ENCODE peak calls at places on chromosomes 12 and 14, in ten cellular contexts. L, A, F, H, Q, C, W, P, R and S are unnamed samples.

GRCh38 chr14:21526672-21527319 is 650 bp upstream of the SALL2 start:
- DNase-seq in L (no peak), A (no peak), F (no peak), H (no peak), Q (no peak), C (no peak), W (no peak), P (no peak), R (no peak), S (no peak)

GRCh38 chr12:131114942-131115584 is 161.4 kb downstream of the ADGRD1 start:
- DNase-seq in L (no peak), A (no peak), F (no peak), H (no peak), Q (peak), C (no peak), W (no peak), P (no peak), R (no peak), S (no peak)

GRCh38 chr14:29039171-29039570 is 272.6 kb downstream of the FOXG1 start:
- DNase-seq in L (no peak), A (no peak), F (no peak), H (no peak), Q (no peak), C (no peak), W (peak), P (no peak), R (no peak), S (no peak)

GRCh38 chr12:41013921-41014642 is 174.0 kb upstream of the PDZRN4 start:
- DNase-seq in L (no peak), A (no peak), F (no peak), H (no peak), Q (no peak), C (no peak), W (peak), P (no peak), R (no peak), S (no peak)

GRCh38 chr12:42422785-42423184 is 96.8 kb downstream of the PPHLN1 start:
- DNase-seq in L (no peak), A (no peak), F (no peak), H (no peak), Q (no peak), C (no peak), W (no peak), P (no peak), R (no peak), S (no peak)

GRCh38 chr12:79326225-79326624 is 364.5 kb downstream of the PAWR start:
- DNase-seq in L (no peak), A (no peak), F (no peak), H (no peak), Q (no peak), C (no peak), W (no peak), P (no peak), R (no peak), S (no peak)

GRCh38 chr14:105761842-105762241 is 235.5 kb downstream of the TMEM121 start:
- DNase-seq in L (no peak), A (no peak), F (no peak), H (no peak), Q (no peak), C (no peak), W (no peak), P (peak), R (no peak), S (no peak)

GRCh38 chr12:15638231-15638630 is 151.0 kb downstream of the EPS8 start:
- DNase-seq in L (no peak), A (no peak), F (no peak), H (no peak), Q (no peak), C (no peak), W (no peak), P (no peak), R (no peak), S (no peak)

GRCh38 chr12:82357340-82357739 is 847 bp downstream of the CCDC59 start:
- DNase-seq in L (no peak), A (no peak), F (no peak), H (no peak), Q (no peak), C (no peak), W (no peak), P (no peak), R (no peak), S (no peak)

GRCh38 chr12:102824218-102824835 is 92.7 kb downstream of the PAH start:
- DNase-seq in L (peak), A (peak), F (no peak), H (peak), Q (no peak), C (peak), W (peak), P (no peak), R (peak), S (no peak)

GRCh38 chr14:44370727-44371126 is 136.4 kb downstream of the FSCB start:
- DNase-seq in L (no peak), A (no peak), F (no peak), H (no peak), Q (no peak), C (no peak), W (no peak), P (no peak), R (no peak), S (no peak)

GRCh38 chr12:85603556-85603955 is 232.7 kb downstream of the RASSF9 start:
- DNase-seq in L (no peak), A (no peak), F (no peak), H (no peak), Q (no peak), C (no peak), W (no peak), P (no peak), R (no peak), S (no peak)

GRCh38 chr14:55599250-55599879 is 19.4 kb downstream of the KTN1 start:
- DNase-seq in L (no peak), A (peak), F (peak), H (peak), Q (no peak), C (no peak), W (no peak), P (no peak), R (peak), S (no peak)

GRCh38 chr12:56546680-56547079 is 25.1 kb downstream of the RBMS2 start:
- DNase-seq in L (no peak), A (no peak), F (no peak), H (no peak), Q (no peak), C (no peak), W (no peak), P (no peak), R (no peak), S (no peak)

GRCh38 chr14:57725399-57726077 is 140.4 kb downstream of the SLC35F4 start:
- DNase-seq in L (no peak), A (no peak), F (no peak), H (no peak), Q (no peak), C (no peak), W (peak), P (no peak), R (no peak), S (no peak)

GRCh38 chr12:59067068-59067467 is 146.8 kb upstream of the LRIG3 start:
- DNase-seq in L (no peak), A (no peak), F (no peak), H (no peak), Q (no peak), C (no peak), W (peak), P (no peak), R (no peak), S (no peak)

GRCh38 chr12:109286252-109286651 is 22.8 kb downstream of the FOXN4 start:
- DNase-seq in L (no peak), A (no peak), F (no peak), H (no peak), Q (no peak), C (no peak), W (no peak), P (no peak), R (no peak), S (no peak)

GRCh38 chr14:23446291-23446851 is 10.9 kb upstream of the MYH7 start:
- DNase-seq in L (no peak), A (no peak), F (no peak), H (no peak), Q (no peak), C (no peak), W (no peak), P (no peak), R (peak), S (no peak)

GRCh38 chr14:90140956-90141316 is 79.1 kb downstream of the KCNK13 start:
- DNase-seq in L (no peak), A (no peak), F (no peak), H (no peak), Q (no peak), C (no peak), W (peak), P (no peak), R (no peak), S (no peak)

GRCh38 chr12:87930033-87930432 is 99.2 kb downstream of the C12orf50 start:
- DNase-seq in L (no peak), A (no peak), F (no peak), H (no peak), Q (no peak), C (no peak), W (peak), P (no peak), R (no peak), S (no peak)

GRCh38 chr12:34289431-34290190 is 267.3 kb downstream of the ALG10 start:
- DNase-seq in L (peak), A (no peak), F (no peak), H (peak), Q (peak), C (no peak), W (no peak), P (peak), R (no peak), S (no peak)
- TF ChIP-seq CTCF in L (no peak), A (no peak), F (no peak), H (no peak), Q (no peak), C (no peak), W (no peak), P (no peak), R (no peak), S (no peak)

GRCh38 chr14:74549588-74549987 is 56.0 kb downstream of the ISCA2 start:
- DNase-seq in L (no peak), A (no peak), F (no peak), H (no peak), Q (no peak), C (no peak), W (peak), P (no peak), R (no peak), S (no peak)
- TF ChIP-seq CTCF in L (peak), A (no peak), F (peak), H (no peak), Q (no peak), C (no peak), W (peak), P (peak), R (no peak), S (no peak)

DNA sequence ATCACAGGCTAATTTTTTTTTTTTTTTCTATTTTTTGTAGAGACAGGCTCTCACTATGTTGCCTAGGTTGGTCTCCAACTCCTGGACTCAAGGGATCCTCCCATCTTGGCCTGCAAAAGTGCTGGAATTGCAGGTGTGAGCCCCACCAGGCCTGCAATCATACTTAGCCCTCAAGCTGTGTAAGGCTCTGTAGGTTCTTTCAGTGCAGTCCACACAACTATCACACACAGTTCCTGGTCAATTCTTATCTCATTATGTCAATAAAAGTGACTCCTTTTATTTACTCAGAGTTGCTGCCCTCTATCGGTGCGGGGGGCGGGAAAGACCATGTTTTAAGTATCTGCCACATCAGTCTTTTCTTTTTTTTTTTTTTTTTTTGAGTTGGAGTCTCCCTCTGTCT is 29.0 kb downstream of the SLC2A3 start:
- DNase-seq in L (peak), A (peak), F (no peak), H (no peak), Q (no peak), C (peak), W (peak), P (no peak), R (peak), S (no peak)
- TF ChIP-seq CTCF in L (peak), A (peak), F (no peak), H (no peak), Q (no peak), C (no peak), W (peak), P (no peak), R (no peak), S (no peak)

GRCh38 chr14:69299286-69300035 is 39.5 kb downstream of the GALNT16 start:
- DNase-seq in L (no peak), A (no peak), F (no peak), H (no peak), Q (no peak), C (no peak), W (no peak), P (peak), R (no peak), S (no peak)
- TF ChIP-seq CTCF in L (no peak), A (no peak), F (no peak), H (no peak), Q (peak), C (no peak), W (peak), P (no peak), R (no peak), S (no peak)

DNA sequence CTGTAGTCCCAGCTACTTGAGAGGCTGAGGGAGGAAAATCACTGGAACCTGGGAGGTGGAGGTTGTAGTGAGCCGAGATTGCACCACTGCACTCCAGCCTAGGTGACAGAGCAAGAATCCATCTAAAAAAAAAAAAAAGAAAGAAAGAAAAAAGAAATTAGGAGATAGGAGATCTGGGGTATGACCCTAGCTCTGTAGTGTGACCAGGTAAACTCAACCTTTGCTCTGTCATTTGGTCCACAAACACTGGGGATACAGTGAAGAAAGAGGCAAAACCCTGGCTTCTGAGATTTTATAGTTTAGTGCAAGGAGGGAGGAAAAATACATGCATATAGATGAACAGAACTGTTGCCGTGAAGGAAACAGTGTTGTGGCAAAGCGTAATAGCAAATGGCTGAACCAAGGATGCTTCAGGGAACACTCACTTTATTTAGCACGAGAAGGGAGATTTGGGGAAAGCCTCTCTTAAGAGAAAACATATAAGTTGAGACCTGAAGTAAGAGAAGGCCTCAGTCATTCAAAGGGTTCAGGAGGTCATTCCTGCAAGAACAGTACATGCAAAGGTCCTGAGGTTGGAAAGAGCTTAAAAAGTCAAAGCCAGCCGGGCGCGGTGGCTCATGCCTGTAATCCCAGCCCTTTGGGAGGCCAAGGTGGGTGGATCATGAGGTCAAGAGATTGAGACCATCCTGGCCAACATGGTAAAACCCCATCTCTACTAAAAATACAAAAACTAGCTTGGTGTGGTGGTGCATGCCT is 29.6 kb upstream of the ATXN2 start:
- DNase-seq in L (no peak), A (no peak), F (no peak), H (no peak), Q (no peak), C (no peak), W (no peak), P (no peak), R (no peak), S (no peak)
- TF ChIP-seq CTCF in L (no peak), A (no peak), F (no peak), H (no peak), Q (no peak), C (no peak), W (no peak), P (no peak), R (no peak), S (no peak)